ENCODE peak calls at places on chromosomes 7 and 10, in five cellular contexts. K, Q, U, R and O are unnamed samples.
A peak's percentile ranks its signal among the peaks of the same experiment; 100 is the strongest.

GRCh38 chr7:120856198-120856597 is 1.7 kb downstream of the TSPAN12 start:
- DNase-seq in K (no peak), Q (no peak), U (no peak), R (no peak), O (no peak)

GRCh38 chr7:124812764-124813163 is 47.2 kb upstream of the GPR37 start:
- DNase-seq in K (no peak), Q (no peak), U (no peak), R (peak; percentile 56), O (no peak)

GRCh38 chr10:63083904-63084689 is 49.0 kb upstream of the NRBF2 start:
- DNase-seq in K (peak; percentile 53), Q (peak; percentile 63), U (peak; percentile 26), R (peak; percentile 85), O (peak; percentile 14)

GRCh38 chr7:123992913-123993518 is 39.9 kb downstream of the TMEM229A start:
- DNase-seq in K (no peak), Q (no peak), U (no peak), R (no peak), O (no peak)

GRCh38 chr10:48791267-48791928 is 106.7 kb downstream of the WDFY4 start:
- DNase-seq in K (no peak), Q (no peak), U (no peak), R (no peak), O (no peak)

GRCh38 chr10:94010886-94011285 is 17.2 kb downstream of the PLCE1 start:
- DNase-seq in K (no peak), Q (no peak), U (no peak), R (no peak), O (no peak)

GRCh38 chr7:103445228-103446020 is 583 bp downstream of the SLC26A5 start:
- DNase-seq in K (no peak), Q (peak; percentile 72), U (no peak), R (peak; percentile 60), O (no peak)

GRCh38 chr10:43938810-43939209 is 290.1 kb upstream of the ZNF32 start:
- DNase-seq in K (no peak), Q (no peak), U (no peak), R (no peak), O (no peak)

GRCh38 chr10:126598009-126598408 is 72.5 kb downstream of the C10orf90 start:
- DNase-seq in K (no peak), Q (peak; percentile 32), U (peak; percentile 75), R (peak; percentile 79), O (no peak)

GRCh38 chr10:130109796-130110235 is 814 bp downstream of the C10orf143 start:
- DNase-seq in K (peak; percentile 50), Q (peak; percentile 72), U (peak; percentile 63), R (peak; percentile 88), O (peak; percentile 23)

GRCh38 chr10:22821501-22821900 is 106.4 kb upstream of the ARMC3 start:
- DNase-seq in K (no peak), Q (no peak), U (no peak), R (no peak), O (no peak)

GRCh38 chr7:30902466-30902865 is 9.2 kb upstream of the AQP1 start:
- DNase-seq in K (no peak), Q (no peak), U (no peak), R (no peak), O (peak; percentile 16)

GRCh38 chr7:47211467-47212121 is 370.3 kb downstream of the TNS3 start:
- DNase-seq in K (no peak), Q (peak; percentile 60), U (no peak), R (no peak), O (no peak)

GRCh38 chr7:139767561-139767982 is 10.2 kb downstream of the HIPK2 start:
- DNase-seq in K (no peak), Q (no peak), U (no peak), R (no peak), O (no peak)

GRCh38 chr7:73827568-73828106 is 3.2 kb upstream of the CLDN4 start:
- DNase-seq in K (no peak), Q (peak; percentile 98), U (peak; percentile 94), R (peak; percentile 86), O (no peak)

GRCh38 chr7:4020086-4020485 is 662.0 kb upstream of the FOXK1 start:
- DNase-seq in K (no peak), Q (no peak), U (no peak), R (no peak), O (no peak)

GRCh38 chr10:86671419-86671818 is 3.1 kb downstream of the LDB3 start:
- DNase-seq in K (no peak), Q (no peak), U (no peak), R (no peak), O (no peak)

GRCh38 chr10:99742240-99742639 is 10.2 kb downstream of the CUTC start:
- DNase-seq in K (no peak), Q (no peak), U (no peak), R (no peak), O (no peak)

GRCh38 chr10:49518566-49518965 is 20.4 kb downstream of the ERCC6 start:
- DNase-seq in K (no peak), Q (no peak), U (no peak), R (no peak), O (no peak)

GRCh38 chr10:77873558-77874380 is 52.8 kb downstream of the DLG5 start:
- DNase-seq in K (peak; percentile 44), Q (peak; percentile 87), U (no peak), R (no peak), O (no peak)

GRCh38 chr7:105678811-105679495 is 97.7 kb upstream of the EFCAB10 start:
- DNase-seq in K (peak; percentile 79), Q (peak; percentile 94), U (peak; percentile 64), R (peak; percentile 54), O (peak; percentile 56)

GRCh38 chr7:3154881-3155494 is 111.3 kb upstream of the CARD11 start:
- DNase-seq in K (no peak), Q (no peak), U (no peak), R (peak; percentile 80), O (no peak)

GRCh38 chr7:64314493-64315020 is 796 bp downstream of the ZNF736 start:
- DNase-seq in K (no peak), Q (peak; percentile 6), U (no peak), R (peak; percentile 10), O (no peak)

GRCh38 chr7:98617051-98617959 is at the start of gene NPTX2:
- DNase-seq in K (peak; percentile 61), Q (no peak), U (peak; percentile 70), R (peak; percentile 91), O (peak; percentile 59)

GRCh38 chr7:69276011-69276729 is 322.1 kb upstream of the AUTS2 start:
- DNase-seq in K (no peak), Q (no peak), U (no peak), R (no peak), O (no peak)

GRCh38 chr7:26090927-26091519 is 61.0 kb upstream of the NFE2L3 start:
- DNase-seq in K (no peak), Q (no peak), U (no peak), R (peak; percentile 87), O (no peak)

GRCh38 chr10:69512901-69513300 is 60.3 kb downstream of the NEUROG3 start:
- DNase-seq in K (no peak), Q (no peak), U (no peak), R (no peak), O (no peak)

GRCh38 chr10:117860135-117860534 is 186.6 kb downstream of the RAB11FIP2 start:
- DNase-seq in K (no peak), Q (no peak), U (no peak), R (no peak), O (no peak)

GRCh38 chr10:117868151-117868550 is 178.6 kb downstream of the RAB11FIP2 start:
- DNase-seq in K (no peak), Q (no peak), U (no peak), R (no peak), O (no peak)

GRCh38 chr10:117860823-117861222 is 185.9 kb downstream of the RAB11FIP2 start:
- DNase-seq in K (no peak), Q (no peak), U (no peak), R (peak; percentile 45), O (no peak)

GRCh38 chr10:117865945-117866344 is 180.8 kb downstream of the RAB11FIP2 start:
- DNase-seq in K (no peak), Q (no peak), U (no peak), R (no peak), O (no peak)
- H3K4me1 ChIP-seq in K (no peaks in the 10 kb centered on the region), Q (no peaks in the 10 kb centered on the region), U (no peaks in the 10 kb centered on the region), R (no peaks in the 10 kb centered on the region), O (no peaks in the 10 kb centered on the region)

GRCh38 chr7:1525409-1525808 is 5.1 kb upstream of the MAFK start:
- DNase-seq in K (no peak), Q (no peak), U (no peak), R (no peak), O (no peak)

GRCh38 chr7:1526271-1526754 is 4.2 kb upstream of the MAFK start:
- DNase-seq in K (no peak), Q (no peak), U (no peak), R (no peak), O (no peak)

GRCh38 chr7:1521454-1521853 is 9.0 kb upstream of the MAFK start:
- DNase-seq in K (no peak), Q (no peak), U (no peak), R (no peak), O (no peak)

GRCh38 chr7:1523208-1523607 is 7.3 kb upstream of the MAFK start:
- DNase-seq in K (no peak), Q (no peak), U (no peak), R (peak; percentile 56), O (no peak)

DNA sequence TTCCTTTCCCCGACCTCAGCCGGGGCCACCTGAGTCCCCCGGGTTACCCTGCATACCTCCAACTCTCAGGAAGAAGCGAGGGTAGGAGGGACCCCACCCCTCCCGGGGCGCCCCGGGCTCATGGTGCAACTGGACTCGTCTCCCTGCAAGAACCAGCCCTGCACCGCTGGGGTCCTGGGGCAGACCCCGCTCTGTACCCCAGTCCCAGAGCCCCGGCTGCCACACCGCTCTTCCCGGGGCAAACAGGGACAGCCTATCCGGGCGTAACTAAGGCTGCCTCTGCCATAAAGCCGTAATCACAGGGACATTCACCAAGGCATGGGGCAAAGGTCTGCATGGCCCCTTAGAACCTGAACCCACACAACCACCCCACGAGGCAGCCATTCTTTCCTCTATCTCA is 6.7 kb upstream of the MAFK start:
- DNase-seq in K (no peak), Q (no peak), U (no peak), R (no peak), O (no peak)
- H3K27ac ChIP-seq in K (no peak overlapping the region), Q (no peak overlapping the region), U (no peak overlapping the region), R (no peak overlapping the region), O (no peak overlapping the region)

DNA sequence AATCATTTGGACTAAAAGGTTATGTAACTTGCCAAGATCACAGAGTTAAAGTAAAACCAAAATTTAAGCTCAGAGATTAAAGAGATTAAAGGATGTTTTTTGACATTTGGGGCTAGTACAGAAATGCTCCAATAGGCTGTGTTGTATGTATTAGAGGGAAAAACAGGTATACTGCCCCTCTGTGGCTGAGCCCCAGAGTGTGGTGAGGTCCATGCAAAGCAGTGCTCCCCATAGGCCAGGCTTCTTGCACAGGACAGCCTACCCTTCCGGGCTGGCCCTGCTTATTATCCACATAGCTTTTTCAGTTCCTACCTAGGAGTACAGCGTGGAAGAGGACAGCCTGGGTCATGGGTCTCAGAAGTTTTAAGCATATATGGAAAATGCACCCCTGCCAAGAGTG is 322.9 kb downstream of the POM121L12 start:
- DNase-seq in K (no peak), Q (no peak), U (no peak), R (peak; percentile 29), O (no peak)
- TF ChIP-seq CTCF in K (no peak), Q (no peak), U (no peak), R (peak; percentile 31), O (no peak)

DNA sequence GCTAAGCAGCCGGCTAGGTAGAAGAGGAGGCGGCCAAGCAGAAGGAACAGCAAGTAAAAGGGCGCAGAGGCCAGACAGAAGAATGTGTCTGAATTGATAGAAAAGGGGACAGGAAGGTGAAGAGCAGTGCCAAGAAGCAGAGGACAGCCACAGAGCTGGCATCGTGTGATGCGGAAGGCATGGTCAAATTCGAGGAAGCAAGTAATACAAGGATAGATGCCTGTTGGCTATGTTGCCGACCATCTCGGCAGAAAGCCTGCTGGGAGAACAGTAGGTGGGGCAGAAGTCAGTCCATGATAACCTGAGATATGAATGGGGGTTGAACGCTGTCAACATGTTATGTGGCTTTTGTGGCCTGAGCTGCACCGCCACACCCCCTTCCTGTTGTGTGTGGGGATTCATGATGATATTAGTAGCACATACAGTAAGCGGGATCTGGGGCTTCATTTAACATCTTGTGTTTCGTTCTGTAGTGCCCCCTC is 25.7 kb downstream of the ST8SIA6 start:
- DNase-seq in K (no peak), Q (no peak), U (no peak), R (peak; percentile 17), O (no peak)
- H3K4me1 ChIP-seq in K (peaks cover 11% of the 10 kb centered on the region), Q (no peaks in the 10 kb centered on the region), U (no peaks in the 10 kb centered on the region), R (peaks cover 9% of the 10 kb centered on the region), O (peaks cover 31% of the 10 kb centered on the region)